ENCODE peak calls at places on chromosomes 4 and X, in ten cellular contexts. M, R, E, B, S, O, T, C, Q and A are unnamed samples.

GRCh38 chr4:15024386-15024785 is 22.1 kb downstream of the CPEB2 start:
- DNase-seq in M (no peak), R (no peak), E (no peak), B (no peak), S (no peak), O (no peak), T (no peak), C (no peak), Q (no peak), A (no peak)

GRCh38 chr4:105280338-105280809 is 133.7 kb downstream of the TET2 start:
- DNase-seq in M (no peak), R (no peak), E (no peak), B (no peak), S (no peak), O (no peak), T (no peak), C (no peak), Q (no peak), A (no peak)

GRCh38 chr4:6598641-6599040 is 23.7 kb downstream of the MAN2B2 start:
- DNase-seq in M (no peak), R (no peak), E (no peak), B (no peak), S (no peak), O (no peak), T (no peak), C (no peak), Q (no peak), A (no peak)

GRCh38 chr4:65623509-65623908 is 46.8 kb downstream of the EPHA5 start:
- DNase-seq in M (no peak), R (no peak), E (no peak), B (no peak), S (no peak), O (no peak), T (no peak), C (no peak), Q (no peak), A (no peak)

GRCh38 chr4:53674891-53675290 is 83.6 kb upstream of the LNX1 start:
- DNase-seq in M (no peak), R (no peak), E (no peak), B (no peak), S (no peak), O (no peak), T (no peak), C (no peak), Q (no peak), A (no peak)

GRCh38 chr4:144580421-144580820 is 65.5 kb upstream of the HHIP start:
- DNase-seq in M (no peak), R (no peak), E (no peak), B (no peak), S (no peak), O (no peak), T (no peak), C (no peak), Q (no peak), A (no peak)

GRCh38 chr4:1554876-1555265 is 129.2 kb downstream of the FAM53A start:
- DNase-seq in M (no peak), R (no peak), E (no peak), B (no peak), S (no peak), O (no peak), T (no peak), C (peak; percentile 83), Q (no peak), A (no peak)

GRCh38 chr4:72568959-72569718 is at the start of gene ADAMTS3:
- DNase-seq in M (peak; percentile 70), R (peak; percentile 85), E (no peak), B (peak; percentile 65), S (peak; percentile 70), O (peak; percentile 93), T (peak; percentile 90), C (peak; percentile 53), Q (no peak), A (peak; percentile 77)

GRCh38 chrX:40205471-40205870 is 107.7 kb upstream of the BCOR start:
- DNase-seq in M (no peak), R (no peak), E (no peak), B (no peak), S (no peak), O (peak; percentile 8), T (no peak), C (no peak), Q (no peak), A (no peak)

GRCh38 chr4:129543299-129543698 is 447.3 kb downstream of the C4orf33 start:
- DNase-seq in M (no peak), R (no peak), E (no peak), B (no peak), S (no peak), O (no peak), T (no peak), C (no peak), Q (no peak), A (no peak)

GRCh38 chr4:3724319-3725231 is 41.6 kb upstream of the ADRA2C start:
- DNase-seq in M (no peak), R (no peak), E (no peak), B (no peak), S (peak; percentile 19), O (peak; percentile 68), T (peak; percentile 88), C (no peak), Q (no peak), A (no peak)

GRCh38 chr4:7539659-7540058 is 104.9 kb upstream of the PSAPL1 start:
- DNase-seq in M (no peak), R (peak; percentile 23), E (peak; percentile 29), B (no peak), S (peak; percentile 64), O (peak; percentile 29), T (peak; percentile 80), C (no peak), Q (peak; percentile 51), A (peak; percentile 51)

DNA sequence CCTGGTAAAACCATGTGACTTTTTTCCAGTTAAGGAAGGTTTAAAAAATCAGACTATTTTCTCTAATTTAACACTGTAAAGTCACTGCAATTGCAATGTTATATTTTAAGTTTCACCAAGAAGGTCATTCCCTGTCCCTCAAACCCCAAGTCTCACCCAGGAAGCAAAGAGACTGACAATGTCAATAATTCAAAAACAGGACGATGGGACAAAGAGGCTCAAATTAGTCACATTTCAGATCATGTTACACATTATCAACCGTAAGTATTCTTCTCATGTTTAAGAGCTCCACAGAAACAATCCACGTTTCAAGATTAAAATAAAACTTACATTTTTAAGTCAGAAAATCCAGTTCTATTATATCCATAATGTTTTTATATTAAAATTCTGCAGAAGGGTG is 13.2 kb downstream of the SHISA3 start:
- DNase-seq in M (no peak), R (no peak), E (no peak), B (no peak), S (no peak), O (no peak), T (no peak), C (no peak), Q (no peak), A (no peak)
- H3K27ac ChIP-seq in M (no peak overlapping the region), R (no peak overlapping the region), E (no peak overlapping the region), B (no peak overlapping the region), S (no peak overlapping the region), O (no peak overlapping the region), T (no peak overlapping the region), C (no peak overlapping the region), Q (no peak overlapping the region), A (no peak overlapping the region)

GRCh38 chrX:120450163-120450562 is 18.9 kb downstream of the LAMP2 start:
- DNase-seq in M (no peak), R (no peak), E (no peak), B (no peak), S (no peak), O (peak; percentile 4), T (no peak), C (no peak), Q (no peak), A (no peak)
- TF ChIP-seq CTCF in M (no peak), R (peak; percentile 14), E (no peak), B (peak; percentile 20), S (no peak), O (peak; percentile 41), T (peak; percentile 19), C (no peak), Q (peak; percentile 37), A (no peak)

GRCh38 chr4:37889849-37890500 is 909 bp upstream of the TBC1D1 start:
- DNase-seq in M (peak; percentile 39), R (peak; percentile 18), E (no peak), B (peak; percentile 31), S (peak; percentile 59), O (peak; percentile 31), T (no peak), C (no peak), Q (no peak), A (peak; percentile 56)
- H3K27ac ChIP-seq in M (peak overlapping the region; percentile 94), R (no peak overlapping the region), E (no peak overlapping the region), B (no peak overlapping the region), S (peak overlapping the region; percentile 76), O (no peak overlapping the region), T (no peak overlapping the region), C (peak overlapping the region; percentile 74), Q (no peak overlapping the region), A (peak overlapping the region; percentile 88)

GRCh38 chrX:148552775-148553174 is 52.4 kb downstream of the AFF2 start:
- DNase-seq in M (no peak), R (no peak), E (no peak), B (no peak), S (no peak), O (no peak), T (no peak), C (no peak), Q (no peak), A (no peak)
- TF ChIP-seq CTCF in M (no peak), R (no peak), E (no peak), B (no peak), S (no peak), O (peak; percentile 42), T (peak; percentile 27), C (no peak), Q (no peak), A (no peak)

GRCh38 chrX:14032383-14032782 is 2.7 kb upstream of the GEMIN8 start:
- DNase-seq in M (peak; percentile 28), R (peak; percentile 69), E (peak; percentile 75), B (no peak), S (no peak), O (peak; percentile 57), T (peak; percentile 42), C (no peak), Q (peak; percentile 34), A (peak; percentile 29)
- H3K27ac ChIP-seq in M (peak overlapping the region; percentile 37), R (no peak overlapping the region), E (no peak overlapping the region), B (no peak overlapping the region), S (no peak overlapping the region), O (no peak overlapping the region), T (no peak overlapping the region), C (peak overlapping the region; percentile 6), Q (no peak overlapping the region), A (no peak overlapping the region)

GRCh38 chr4:187276786-187277408 is 553.2 kb upstream of the FAT1 start:
- DNase-seq in M (no peak), R (no peak), E (no peak), B (no peak), S (no peak), O (no peak), T (no peak), C (no peak), Q (no peak), A (no peak)
- TF ChIP-seq CTCF in M (no peak), R (no peak), E (no peak), B (no peak), S (no peak), O (no peak), T (no peak), C (no peak), Q (no peak), A (no peak)

DNA sequence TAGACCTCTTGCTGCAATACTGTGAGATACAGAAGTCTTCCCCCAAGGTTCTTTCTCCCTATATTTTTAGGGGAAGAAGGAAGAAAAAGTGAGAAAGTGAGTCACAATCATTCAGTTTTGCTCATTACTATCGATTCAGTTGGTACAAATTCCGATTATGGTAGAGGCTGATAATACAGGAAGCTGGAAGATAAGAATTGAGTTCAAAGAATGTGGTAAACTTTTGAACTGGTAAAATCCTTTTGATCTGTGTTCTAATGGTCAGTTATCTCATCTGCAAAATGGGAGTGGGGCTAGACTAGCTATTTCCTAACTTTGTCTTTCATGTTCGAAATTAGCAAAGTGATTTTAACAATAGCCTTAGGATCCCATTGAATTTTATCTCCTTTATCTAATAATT is 101.4 kb upstream of the FAT1 start:
- DNase-seq in M (no peak), R (no peak), E (no peak), B (no peak), S (no peak), O (no peak), T (no peak), C (no peak), Q (no peak), A (no peak)
- H3K27ac ChIP-seq in M (no peak overlapping the region), R (no peak overlapping the region), E (no peak overlapping the region), B (no peak overlapping the region), S (no peak overlapping the region), O (no peak overlapping the region), T (no peak overlapping the region), C (no peak overlapping the region), Q (no peak overlapping the region), A (no peak overlapping the region)